ENCODE peak calls at places on chromosomes 2 and 18, in five cellular contexts. E is fibroblast of pulmonary artery, B is neural progenitor cell, X is H1, I is foreskin fibroblast. H is an unnamed sample.

GRCh38 chr18:26741041-26741440 is 124.5 kb downstream of the AQP4 start:
- DNase-seq in B (no peak), E (no peak), I (peak), X (no peak), H (peak)

GRCh38 chr2:1829831-1830230 is 85.5 kb upstream of the PXDN start:
- DNase-seq in I (no peak), B (no peak), X (no peak), E (no peak), H (no peak)

GRCh38 chr2:201798252-201798918 is 8.0 kb upstream of the CDK15 start:
- DNase-seq in I (peak), B (no peak), X (no peak), E (peak), H (peak)

GRCh38 chr18:9689253-9689652 is 18.8 kb upstream of the RAB31 start:
- DNase-seq in I (no peak), E (no peak), B (no peak), X (no peak), H (no peak)

GRCh38 chr2:96546797-96547196 is 10.2 kb downstream of the ARID5A start:
- DNase-seq in B (no peak), E (no peak), X (no peak), I (no peak), H (no peak)

GRCh38 chr2:186379052-186379451 is 107.0 kb upstream of the ZC3H15 start:
- DNase-seq in I (no peak), E (peak), B (no peak), X (no peak), H (no peak)

GRCh38 chr18:58020567-58021107 is 23.4 kb upstream of the NEDD4L start:
- DNase-seq in E (no peak), B (no peak), X (no peak), I (no peak), H (no peak)

GRCh38 chr2:84424152-84424551 is 34.9 kb downstream of the SUCLG1 start:
- DNase-seq in B (no peak), E (peak), X (no peak), I (no peak), H (peak)

GRCh38 chr2:24971300-24971549 is 530 bp downstream of the DNAJC27 start:
- DNase-seq in I (no peak), E (no peak), X (no peak), B (no peak), H (no peak)

GRCh38 chr2:215454519-215454918 is 18.7 kb upstream of the FN1 start:
- DNase-seq in X (no peak), B (peak), E (peak), I (no peak), H (peak)

GRCh38 chr2:234626566-234627130 is 129.8 kb upstream of the ARL4C start:
- DNase-seq in B (no peak), X (no peak), I (no peak), E (no peak), H (no peak)

GRCh38 chr2:159650574-159650973 is 34.2 kb upstream of the BAZ2B start:
- DNase-seq in B (no peak), E (no peak), I (no peak), X (no peak), H (no peak)

GRCh38 chr2:223041527-223042109 is 10.4 kb upstream of the KCNE4 start:
- DNase-seq in X (no peak), I (peak), B (no peak), E (peak), H (peak)
- H3K4me3 ChIP-seq in X (no peak), I (no peak), B (no peak), E (no peak), H (no peak)

GRCh38 chr2:16526193-16526592 is 139.4 kb downstream of the CYRIA start:
- DNase-seq in X (no peak), E (no peak), B (no peak), I (no peak), H (no peak)

GRCh38 chr2:16522031-16522818 is 143.4 kb downstream of the CYRIA start:
- DNase-seq in I (no peak), X (no peak), B (no peak), E (peak), H (no peak)

DNA sequence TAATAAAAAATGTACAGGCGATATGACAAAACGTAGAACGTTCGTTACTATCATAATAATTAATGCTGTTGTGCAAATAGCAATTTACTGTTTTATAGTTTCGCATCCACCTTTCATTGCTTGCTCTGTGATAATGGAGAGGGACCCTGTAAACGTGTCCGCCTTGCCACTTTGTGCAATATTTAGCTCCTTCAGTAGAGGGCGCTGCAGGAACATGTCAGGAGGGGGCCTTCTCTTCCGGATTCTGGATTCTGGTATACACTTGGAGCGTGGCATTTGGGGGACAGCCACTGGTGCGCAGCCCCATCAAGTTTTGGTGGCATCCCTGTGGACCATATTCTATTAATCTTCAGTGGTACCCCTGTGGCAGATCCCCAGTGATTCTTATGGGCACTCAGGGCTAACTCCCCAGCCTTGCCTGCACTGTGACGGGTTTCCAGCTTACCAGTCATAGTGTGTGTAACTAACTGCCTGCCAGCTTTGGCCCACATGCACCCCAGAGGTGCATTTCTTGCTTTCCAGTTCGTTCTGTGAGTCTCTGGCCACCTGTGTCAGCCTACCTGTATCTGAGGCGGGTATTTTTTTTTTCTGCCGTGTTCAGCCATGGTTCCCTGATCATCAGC is 140.3 kb downstream of the CYRIA start:
- DNase-seq in X (no peak), E (peak), B (peak), I (no peak), H (no peak)
- TF ChIP-seq CTCF in X (peak), E (peak), B (peak), I (no peak), H (no peak)

GRCh38 chr18:28175047-28175929 is 1.6 kb downstream of the CDH2 start:
- DNase-seq in E (peak), I (no peak), X (no peak), B (peak), H (peak)

GRCh38 chr18:28175930-28176673 is 828 bp downstream of the CDH2 start:
- DNase-seq in I (no peak), E (no peak), B (peak), X (no peak), H (peak)

GRCh38 chr18:28176933-28177827 is at the start of gene CDH2:
- DNase-seq in E (peak), I (peak), X (peak), B (peak), H (peak)

GRCh38 chr18:28177828-28178635 is 1.1 kb upstream of the CDH2 start:
- DNase-seq in B (peak), E (peak), I (no peak), X (no peak), H (peak)

GRCh38 chr18:28176674-28176932 is 327 bp downstream of the CDH2 start:
- DNase-seq in X (no peak), E (no peak), B (no peak), I (no peak), H (no peak)
- H3K4me3 ChIP-seq in X (peak), E (peak), B (peak), I (peak), H (peak)

GRCh38 chr2:150426724-150427123 is 60.7 kb downstream of the RND3 start:
- DNase-seq in B (no peak), I (no peak), E (no peak), X (no peak), H (no peak)

GRCh38 chr2:150426315-150426714 is 61.2 kb downstream of the RND3 start:
- DNase-seq in E (no peak), I (no peak), X (no peak), B (no peak), H (no peak)

GRCh38 chr2:150421252-150421651 is 66.2 kb downstream of the RND3 start:
- DNase-seq in E (no peak), X (no peak), B (no peak), I (no peak), H (no peak)

GRCh38 chr2:150424361-150424760 is 63.1 kb downstream of the RND3 start:
- DNase-seq in E (no peak), X (no peak), I (no peak), B (no peak), H (no peak)

GRCh38 chr2:150425121-150425559 is 62.3 kb downstream of the RND3 start:
- DNase-seq in I (no peak), X (peak), E (peak), B (peak), H (no peak)
- TF ChIP-seq CTCF in I (no peak), X (peak), E (peak), B (peak), H (peak)